ENCODE peak calls at places on chromosomes 11 and 22, in six cellular contexts. One of them, this sample, is unnamed.

GRCh38 chr11:78203184-78203583 is 14.5 kb downstream of the USP35 start:
- DNase-seq in spleen: peak; percentile 12
- DNase-seq in ovary: no peak
- DNase-seq in IMR-90: no peak
- DNase-seq in mesenchymal stem cell: no peak
- DNase-seq in suprapubic skin: no peak
- DNase-seq in this sample: no peak

GRCh38 chr11:75475767-75476650 is 43.0 kb upstream of the KLHL35 start:
- DNase-seq in spleen: peak; percentile 68
- DNase-seq in ovary: peak; percentile 59
- DNase-seq in mesenchymal stem cell: no peak
- DNase-seq in IMR-90: peak; percentile 60
- DNase-seq in suprapubic skin: no peak
- DNase-seq in this sample: peak; percentile 57

GRCh38 chr22:20028855-20029549 is 8.1 kb downstream of the TANGO2 start:
- DNase-seq in suprapubic skin: no peak
- DNase-seq in spleen: no peak
- DNase-seq in ovary: no peak
- DNase-seq in IMR-90: no peak
- DNase-seq in mesenchymal stem cell: no peak
- DNase-seq in this sample: no peak

GRCh38 chr11:103109818-103110388 is 677 bp downstream of the DYNC2H1 start:
- DNase-seq in mesenchymal stem cell: no peak
- DNase-seq in spleen: peak; percentile 75
- DNase-seq in IMR-90: no peak
- DNase-seq in ovary: peak; percentile 20
- DNase-seq in suprapubic skin: no peak
- DNase-seq in this sample: peak; percentile 19

GRCh38 chr11:35523351-35523768 is 2.1 kb downstream of the PAMR1 start:
- DNase-seq in suprapubic skin: no peak
- DNase-seq in IMR-90: peak; percentile 62
- DNase-seq in ovary: no peak
- DNase-seq in spleen: no peak
- DNase-seq in mesenchymal stem cell: peak; percentile 70
- DNase-seq in this sample: peak; percentile 58

GRCh38 chr11:35282226-35282882 is 137.0 kb downstream of the SLC1A2 start:
- DNase-seq in IMR-90: peak; percentile 89
- DNase-seq in mesenchymal stem cell: peak; percentile 94
- DNase-seq in spleen: no peak
- DNase-seq in suprapubic skin: no peak
- DNase-seq in ovary: no peak
- DNase-seq in this sample: no peak

GRCh38 chr11:14322510-14322909 is 36.5 kb downstream of the RRAS2 start:
- DNase-seq in suprapubic skin: no peak
- DNase-seq in mesenchymal stem cell: no peak
- DNase-seq in ovary: no peak
- DNase-seq in spleen: no peak
- DNase-seq in IMR-90: no peak
- DNase-seq in this sample: no peak

GRCh38 chr22:50057868-50058311 is at the start of gene TTLL8:
- DNase-seq in mesenchymal stem cell: no peak
- DNase-seq in spleen: no peak
- DNase-seq in ovary: no peak
- DNase-seq in suprapubic skin: no peak
- DNase-seq in IMR-90: no peak
- DNase-seq in this sample: no peak

GRCh38 chr22:20080445-20080775 is 369 bp downstream of the DGCR8 start:
- DNase-seq in ovary: peak; percentile 74
- DNase-seq in mesenchymal stem cell: peak; percentile 77
- DNase-seq in spleen: peak; percentile 94
- DNase-seq in suprapubic skin: no peak
- DNase-seq in IMR-90: peak; percentile 30
- DNase-seq in this sample: peak; percentile 73

GRCh38 chr22:48751539-48752437 is 1075.9 kb downstream of the BRD1 start:
- DNase-seq in mesenchymal stem cell: no peak
- DNase-seq in spleen: no peak
- DNase-seq in IMR-90: no peak
- DNase-seq in suprapubic skin: peak; percentile 66
- DNase-seq in ovary: no peak
- DNase-seq in this sample: no peak

GRCh38 chr22:36587289-36588154 is 58.6 kb upstream of the EIF3D start:
- DNase-seq in mesenchymal stem cell: no peak
- DNase-seq in suprapubic skin: no peak
- DNase-seq in ovary: no peak
- DNase-seq in spleen: peak; percentile 35
- DNase-seq in IMR-90: peak; percentile 67
- DNase-seq in this sample: peak; percentile 71

GRCh38 chr11:68503792-68504191 is 43.2 kb downstream of the PPP6R3 start:
- DNase-seq in spleen: no peak
- DNase-seq in ovary: no peak
- DNase-seq in suprapubic skin: no peak
- DNase-seq in IMR-90: no peak
- DNase-seq in mesenchymal stem cell: no peak
- DNase-seq in this sample: no peak

GRCh38 chr11:111920908-111921307 is 2.2 kb downstream of the C11orf52 start:
- DNase-seq in suprapubic skin: no peak
- DNase-seq in ovary: no peak
- DNase-seq in IMR-90: no peak
- DNase-seq in mesenchymal stem cell: no peak
- DNase-seq in spleen: no peak
- DNase-seq in this sample: no peak

GRCh38 chr22:32331236-32331917 is 26.3 kb upstream of the RFPL3 start:
- DNase-seq in ovary: peak; percentile 5
- DNase-seq in suprapubic skin: peak; percentile 13
- DNase-seq in IMR-90: no peak
- DNase-seq in mesenchymal stem cell: no peak
- DNase-seq in spleen: peak; percentile 31
- DNase-seq in this sample: no peak

GRCh38 chr22:40401532-40401931 is 31.1 kb downstream of the SGSM3 start:
- DNase-seq in IMR-90: no peak
- DNase-seq in spleen: peak; percentile 79
- DNase-seq in suprapubic skin: no peak
- DNase-seq in ovary: no peak
- DNase-seq in mesenchymal stem cell: no peak
- DNase-seq in this sample: no peak

GRCh38 chr11:61917357-61918109 is at the start of gene RAB3IL1:
- DNase-seq in ovary: peak; percentile 83
- DNase-seq in mesenchymal stem cell: peak; percentile 40
- DNase-seq in suprapubic skin: peak; percentile 86
- DNase-seq in IMR-90: no peak
- DNase-seq in spleen: peak; percentile 84
- DNase-seq in this sample: peak; percentile 61

GRCh38 chr22:20013382-20013871 is 3.2 kb downstream of the ARVCF start:
- DNase-seq in spleen: peak; percentile 86
- DNase-seq in mesenchymal stem cell: peak; percentile 60
- DNase-seq in IMR-90: peak; percentile 47
- DNase-seq in ovary: peak; percentile 71
- DNase-seq in suprapubic skin: no peak
- DNase-seq in this sample: peak; percentile 33

GRCh38 chr11:72398058-72398758 is 36.1 kb downstream of the CLPB start:
- DNase-seq in suprapubic skin: no peak
- DNase-seq in ovary: no peak
- DNase-seq in mesenchymal stem cell: no peak
- DNase-seq in spleen: no peak
- DNase-seq in IMR-90: no peak
- DNase-seq in this sample: no peak

GRCh38 chr11:60211206-60211605 is 28.3 kb upstream of the MS4A6A start:
- DNase-seq in suprapubic skin: no peak
- DNase-seq in mesenchymal stem cell: no peak
- DNase-seq in IMR-90: no peak
- DNase-seq in spleen: no peak
- DNase-seq in ovary: no peak
- DNase-seq in this sample: no peak

GRCh38 chr11:108037211-108037610 is 28.5 kb downstream of the CUL5 start:
- DNase-seq in IMR-90: no peak
- DNase-seq in ovary: no peak
- DNase-seq in suprapubic skin: no peak
- DNase-seq in spleen: no peak
- DNase-seq in mesenchymal stem cell: peak; percentile 28
- DNase-seq in this sample: no peak

GRCh38 chr11:88324562-88325345 is 12.8 kb downstream of the CTSC start:
- DNase-seq in suprapubic skin: no peak
- DNase-seq in spleen: no peak
- DNase-seq in ovary: no peak
- DNase-seq in mesenchymal stem cell: no peak
- DNase-seq in IMR-90: no peak
- DNase-seq in this sample: no peak

GRCh38 chr22:22959147-22959827 is 71.7 kb downstream of the IGLL5 start:
- DNase-seq in mesenchymal stem cell: peak; percentile 31
- DNase-seq in ovary: peak; percentile 78
- DNase-seq in suprapubic skin: no peak
- DNase-seq in spleen: peak; percentile 86
- DNase-seq in IMR-90: peak; percentile 66
- DNase-seq in this sample: peak; percentile 57

GRCh38 chr11:20155683-20156279 is 4.5 kb downstream of the DBX1 start:
- DNase-seq in ovary: no peak
- DNase-seq in IMR-90: no peak
- DNase-seq in spleen: no peak
- DNase-seq in mesenchymal stem cell: no peak
- DNase-seq in suprapubic skin: no peak
- DNase-seq in this sample: no peak

GRCh38 chr11:416757-417621 is 2.2 kb upstream of the SIGIRR start:
- DNase-seq in spleen: peak; percentile 93
- DNase-seq in suprapubic skin: no peak
- DNase-seq in ovary: peak; percentile 24
- DNase-seq in IMR-90: no peak
- DNase-seq in mesenchymal stem cell: peak; percentile 49
- DNase-seq in this sample: peak; percentile 52

GRCh38 chr11:59053387-59053786 is 32.7 kb upstream of the GLYATL1B start:
- DNase-seq in spleen: peak; percentile 90
- DNase-seq in suprapubic skin: no peak
- DNase-seq in IMR-90: peak; percentile 49
- DNase-seq in ovary: peak; percentile 28
- DNase-seq in mesenchymal stem cell: peak; percentile 61
- DNase-seq in this sample: peak; percentile 30

GRCh38 chr11:80993561-80993960 is 1552.7 kb upstream of the TENM4 start:
- DNase-seq in IMR-90: no peak
- DNase-seq in mesenchymal stem cell: peak; percentile 14
- DNase-seq in ovary: no peak
- DNase-seq in suprapubic skin: no peak
- DNase-seq in spleen: no peak
- DNase-seq in this sample: no peak

GRCh38 chr11:47908198-47908597 is 60.0 kb upstream of the NUP160 start:
- DNase-seq in mesenchymal stem cell: peak; percentile 56
- DNase-seq in ovary: no peak
- DNase-seq in spleen: no peak
- DNase-seq in suprapubic skin: no peak
- DNase-seq in IMR-90: no peak
- DNase-seq in this sample: no peak

GRCh38 chr11:848988-849824 is 6.6 kb downstream of the TSPAN4 start:
- DNase-seq in suprapubic skin: no peak
- DNase-seq in spleen: no peak
- DNase-seq in mesenchymal stem cell: peak; percentile 25
- DNase-seq in ovary: peak; percentile 77
- DNase-seq in IMR-90: no peak
- DNase-seq in this sample: no peak

GRCh38 chr11:119450590-119450989 is 27.6 kb upstream of the THY1 start:
- DNase-seq in ovary: no peak
- DNase-seq in suprapubic skin: no peak
- DNase-seq in IMR-90: peak; percentile 56
- DNase-seq in mesenchymal stem cell: peak; percentile 32
- DNase-seq in spleen: no peak
- DNase-seq in this sample: no peak

GRCh38 chr11:68994161-68994890 is 13.5 kb upstream of the MRGPRD start:
- DNase-seq in suprapubic skin: peak; percentile 69
- DNase-seq in ovary: no peak
- DNase-seq in mesenchymal stem cell: no peak
- DNase-seq in spleen: peak; percentile 57
- DNase-seq in IMR-90: no peak
- DNase-seq in this sample: no peak

GRCh38 chr11:10728779-10729472 is 22.1 kb upstream of the CTR9 start:
- DNase-seq in mesenchymal stem cell: peak; percentile 67
- DNase-seq in ovary: no peak
- DNase-seq in IMR-90: peak; percentile 35
- DNase-seq in spleen: no peak
- DNase-seq in suprapubic skin: no peak
- DNase-seq in this sample: no peak

GRCh38 chr11:125514336-125515101 is 18.5 kb upstream of the FEZ1 start:
- DNase-seq in suprapubic skin: no peak
- DNase-seq in mesenchymal stem cell: peak; percentile 8
- DNase-seq in ovary: no peak
- DNase-seq in IMR-90: peak; percentile 46
- DNase-seq in spleen: no peak
- DNase-seq in this sample: peak; percentile 50

GRCh38 chr11:12838463-12839120 is 164.4 kb downstream of the TEAD1 start:
- DNase-seq in suprapubic skin: no peak
- DNase-seq in IMR-90: no peak
- DNase-seq in spleen: no peak
- DNase-seq in mesenchymal stem cell: no peak
- DNase-seq in ovary: no peak
- DNase-seq in this sample: no peak
- H3K4me3 ChIP-seq in suprapubic skin: peak overlapping the region; percentile 26
- H3K4me3 ChIP-seq in IMR-90: no peak overlapping the region
- H3K4me3 ChIP-seq in spleen: no peak overlapping the region
- H3K4me3 ChIP-seq in mesenchymal stem cell: peak overlapping the region; percentile 59
- H3K4me3 ChIP-seq in ovary: no peak overlapping the region
- H3K4me3 ChIP-seq in this sample: no peak overlapping the region

GRCh38 chr11:64038500-64038899 is 2.8 kb downstream of the FLRT1 start:
- DNase-seq in suprapubic skin: no peak
- DNase-seq in IMR-90: no peak
- DNase-seq in spleen: no peak
- DNase-seq in mesenchymal stem cell: no peak
- DNase-seq in ovary: no peak
- DNase-seq in this sample: no peak
- H3K9me3 ChIP-seq in suprapubic skin: no peaks in the 10 kb centered on the region
- H3K9me3 ChIP-seq in IMR-90: no peaks in the 10 kb centered on the region
- H3K9me3 ChIP-seq in spleen: no peaks in the 10 kb centered on the region
- H3K9me3 ChIP-seq in mesenchymal stem cell: no peaks in the 10 kb centered on the region
- H3K9me3 ChIP-seq in ovary: no peaks in the 10 kb centered on the region
- H3K9me3 ChIP-seq in this sample: no peaks in the 10 kb centered on the region

GRCh38 chr11:13026722-13027121 is 17.6 kb downstream of the RASSF10 start:
- DNase-seq in spleen: no peak
- DNase-seq in ovary: no peak
- DNase-seq in mesenchymal stem cell: no peak
- DNase-seq in IMR-90: no peak
- DNase-seq in suprapubic skin: no peak
- DNase-seq in this sample: no peak
- H3K27me3 ChIP-seq in spleen: peaks cover 23% of the 10 kb centered on the region
- H3K27me3 ChIP-seq in ovary: no peaks in the 10 kb centered on the region
- H3K27me3 ChIP-seq in mesenchymal stem cell: peaks cover 66% of the 10 kb centered on the region
- H3K27me3 ChIP-seq in IMR-90: peaks cover 50% of the 10 kb centered on the region
- H3K27me3 ChIP-seq in suprapubic skin: no peaks in the 10 kb centered on the region
- H3K27me3 ChIP-seq in this sample: peaks cover 9% of the 10 kb centered on the region

DNA sequence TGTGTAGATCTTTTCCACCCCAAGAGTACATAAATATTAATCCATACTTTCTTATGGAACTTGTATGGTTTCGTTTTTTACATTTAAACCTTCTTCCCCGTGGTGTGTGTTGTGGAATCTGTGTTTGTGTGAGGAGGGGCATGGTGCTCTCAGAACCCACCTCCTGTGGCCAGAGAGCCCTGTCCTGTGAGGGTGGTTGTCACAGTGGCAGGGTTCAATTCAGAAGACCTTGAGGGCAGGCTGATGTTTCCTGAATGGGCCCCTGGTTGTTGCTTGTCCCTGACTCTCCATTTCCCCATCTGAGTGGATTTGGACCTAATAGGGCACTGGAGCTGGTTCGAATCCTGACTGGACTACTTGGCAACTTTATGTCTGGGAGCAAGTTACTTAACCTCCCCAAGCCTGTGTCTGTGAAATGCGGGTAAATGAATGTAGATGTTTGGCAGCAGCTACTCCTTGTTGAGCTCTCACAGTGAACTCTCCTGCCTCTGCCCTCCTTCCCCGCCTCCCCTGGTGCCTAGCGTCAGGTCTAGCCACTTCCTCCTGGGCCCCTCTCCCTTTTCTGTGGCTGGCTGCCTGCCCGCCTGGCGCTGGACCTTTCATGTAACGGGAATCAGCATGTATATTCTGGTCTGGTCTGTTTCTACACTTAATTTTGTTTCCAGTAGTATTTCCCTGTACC is 7.3 kb downstream of the NEAT1 start:
- DNase-seq in ovary: peak; percentile 76
- DNase-seq in spleen: peak; percentile 91
- DNase-seq in suprapubic skin: peak; percentile 85
- DNase-seq in IMR-90: peak; percentile 80
- DNase-seq in mesenchymal stem cell: peak; percentile 90
- DNase-seq in this sample: peak; percentile 91
- H3K4me3 ChIP-seq in ovary: peak overlapping the region; percentile 12
- H3K4me3 ChIP-seq in spleen: peak overlapping the region; percentile 77
- H3K4me3 ChIP-seq in suprapubic skin: peak overlapping the region; percentile 91
- H3K4me3 ChIP-seq in IMR-90: peak overlapping the region; percentile 35
- H3K4me3 ChIP-seq in mesenchymal stem cell: peak overlapping the region; percentile 92
- H3K4me3 ChIP-seq in this sample: peak overlapping the region; percentile 80

This sample was measured in MG63.